ENCODE peak calls at places on chromosomes 5 and 9, in nine cellular contexts. One of them, this sample, is unnamed.

GRCh38 chr5:96226941-96227552 is 206.0 kb downstream of the PCSK1 start:
- DNase-seq in left ventricle myocardium inferior: peak; percentile 21
- DNase-seq in tibial nerve: no peak
- DNase-seq in pancreas: no peak
- DNase-seq in colonic mucosa: no peak
- DNase-seq in BE2C: no peak
- DNase-seq in WERI-Rb-1: no peak
- DNase-seq in fibroblast of lung: peak; percentile 93
- DNase-seq in PC-9: peak; percentile 51
- DNase-seq in this sample: no peak

GRCh38 chr5:132586063-132586462 is 29.3 kb downstream of the RAD50 start:
- DNase-seq in left ventricle myocardium inferior: no peak
- DNase-seq in tibial nerve: no peak
- DNase-seq in pancreas: no peak
- DNase-seq in colonic mucosa: no peak
- DNase-seq in BE2C: no peak
- DNase-seq in WERI-Rb-1: no peak
- DNase-seq in fibroblast of lung: no peak
- DNase-seq in PC-9: no peak
- DNase-seq in this sample: no peak

GRCh38 chr5:126998895-126999570 is 31.3 kb downstream of the MARCHF3 start:
- DNase-seq in left ventricle myocardium inferior: no peak
- DNase-seq in tibial nerve: no peak
- DNase-seq in pancreas: no peak
- DNase-seq in colonic mucosa: no peak
- DNase-seq in BE2C: peak; percentile 80
- DNase-seq in WERI-Rb-1: no peak
- DNase-seq in fibroblast of lung: no peak
- DNase-seq in PC-9: no peak
- DNase-seq in this sample: no peak

GRCh38 chr9:114484215-114484853 is 20.9 kb downstream of the WHRN start:
- DNase-seq in left ventricle myocardium inferior: no peak
- DNase-seq in tibial nerve: no peak
- DNase-seq in pancreas: no peak
- DNase-seq in colonic mucosa: no peak
- DNase-seq in BE2C: no peak
- DNase-seq in WERI-Rb-1: no peak
- DNase-seq in fibroblast of lung: no peak
- DNase-seq in PC-9: no peak
- DNase-seq in this sample: no peak

GRCh38 chr5:54518146-54519082 is 855 bp downstream of the SNX18 start:
- DNase-seq in left ventricle myocardium inferior: peak; percentile 69
- DNase-seq in tibial nerve: peak; percentile 30
- DNase-seq in pancreas: peak; percentile 74
- DNase-seq in colonic mucosa: peak; percentile 40
- DNase-seq in BE2C: peak; percentile 70
- DNase-seq in WERI-Rb-1: peak; percentile 44
- DNase-seq in fibroblast of lung: no peak
- DNase-seq in PC-9: no peak
- DNase-seq in this sample: peak; percentile 49

GRCh38 chr5:7754997-7755596 is 95.8 kb downstream of the CFAP90 start:
- DNase-seq in left ventricle myocardium inferior: no peak
- DNase-seq in tibial nerve: no peak
- DNase-seq in pancreas: peak; percentile 57
- DNase-seq in colonic mucosa: peak; percentile 57
- DNase-seq in BE2C: peak; percentile 76
- DNase-seq in WERI-Rb-1: peak; percentile 87
- DNase-seq in fibroblast of lung: peak; percentile 2
- DNase-seq in PC-9: peak; percentile 55
- DNase-seq in this sample: peak; percentile 60

GRCh38 chr5:74538206-74538661 is 102.3 kb downstream of the ENC1 start:
- DNase-seq in left ventricle myocardium inferior: peak; percentile 72
- DNase-seq in tibial nerve: peak; percentile 42
- DNase-seq in pancreas: peak; percentile 24
- DNase-seq in colonic mucosa: peak; percentile 21
- DNase-seq in BE2C: no peak
- DNase-seq in WERI-Rb-1: no peak
- DNase-seq in fibroblast of lung: peak; percentile 99
- DNase-seq in PC-9: peak; percentile 99
- DNase-seq in this sample: no peak

GRCh38 chr9:112174965-112175795 is at the start of gene SUSD1:
- DNase-seq in left ventricle myocardium inferior: peak; percentile 58
- DNase-seq in tibial nerve: no peak
- DNase-seq in pancreas: peak; percentile 33
- DNase-seq in colonic mucosa: peak; percentile 56
- DNase-seq in BE2C: peak; percentile 55
- DNase-seq in WERI-Rb-1: peak; percentile 71
- DNase-seq in fibroblast of lung: peak; percentile 17
- DNase-seq in PC-9: no peak
- DNase-seq in this sample: peak; percentile 43

GRCh38 chr9:124527781-124528180 is 20.6 kb upstream of the NR5A1 start:
- DNase-seq in left ventricle myocardium inferior: no peak
- DNase-seq in tibial nerve: no peak
- DNase-seq in pancreas: no peak
- DNase-seq in colonic mucosa: no peak
- DNase-seq in BE2C: no peak
- DNase-seq in WERI-Rb-1: no peak
- DNase-seq in fibroblast of lung: peak; percentile 14
- DNase-seq in PC-9: peak; percentile 92
- DNase-seq in this sample: no peak

GRCh38 chr5:126624534-126624933 is 23.8 kb downstream of the PHAX start:
- DNase-seq in left ventricle myocardium inferior: no peak
- DNase-seq in tibial nerve: no peak
- DNase-seq in pancreas: no peak
- DNase-seq in colonic mucosa: no peak
- DNase-seq in BE2C: no peak
- DNase-seq in WERI-Rb-1: no peak
- DNase-seq in fibroblast of lung: peak; percentile 85
- DNase-seq in PC-9: peak; percentile 61
- DNase-seq in this sample: no peak

GRCh38 chr5:83488271-83488670 is 16.7 kb downstream of the VCAN start:
- DNase-seq in left ventricle myocardium inferior: no peak
- DNase-seq in tibial nerve: no peak
- DNase-seq in pancreas: no peak
- DNase-seq in colonic mucosa: no peak
- DNase-seq in BE2C: no peak
- DNase-seq in WERI-Rb-1: peak; percentile 14
- DNase-seq in fibroblast of lung: peak; percentile 59
- DNase-seq in PC-9: no peak
- DNase-seq in this sample: no peak

GRCh38 chr5:100900142-100900795 is 2.8 kb downstream of the ST8SIA4 start:
- DNase-seq in left ventricle myocardium inferior: peak; percentile 26
- DNase-seq in tibial nerve: no peak
- DNase-seq in pancreas: no peak
- DNase-seq in colonic mucosa: peak; percentile 27
- DNase-seq in BE2C: peak; percentile 47
- DNase-seq in WERI-Rb-1: peak; percentile 51
- DNase-seq in fibroblast of lung: peak; percentile 53
- DNase-seq in PC-9: no peak
- DNase-seq in this sample: peak; percentile 26

GRCh38 chr5:32339198-32339597 is 26.5 kb upstream of the MTMR12 start:
- DNase-seq in left ventricle myocardium inferior: no peak
- DNase-seq in tibial nerve: no peak
- DNase-seq in pancreas: no peak
- DNase-seq in colonic mucosa: no peak
- DNase-seq in BE2C: no peak
- DNase-seq in WERI-Rb-1: no peak
- DNase-seq in fibroblast of lung: peak; percentile 14
- DNase-seq in PC-9: no peak
- DNase-seq in this sample: no peak

GRCh38 chr5:124660229-124661093 is 86.0 kb downstream of the ZNF608 start:
- DNase-seq in left ventricle myocardium inferior: no peak
- DNase-seq in tibial nerve: no peak
- DNase-seq in pancreas: peak; percentile 60
- DNase-seq in colonic mucosa: no peak
- DNase-seq in BE2C: no peak
- DNase-seq in WERI-Rb-1: no peak
- DNase-seq in fibroblast of lung: peak; percentile 65
- DNase-seq in PC-9: peak; percentile 91
- DNase-seq in this sample: no peak

GRCh38 chr5:124661317-124662141 is 84.9 kb downstream of the ZNF608 start:
- DNase-seq in left ventricle myocardium inferior: no peak
- DNase-seq in tibial nerve: no peak
- DNase-seq in pancreas: peak; percentile 36
- DNase-seq in colonic mucosa: peak; percentile 57
- DNase-seq in BE2C: peak; percentile 28
- DNase-seq in WERI-Rb-1: peak; percentile 44
- DNase-seq in fibroblast of lung: peak; percentile 67
- DNase-seq in PC-9: peak; percentile 98
- DNase-seq in this sample: no peak

GRCh38 chr5:124658867-124659557 is 87.4 kb downstream of the ZNF608 start:
- DNase-seq in left ventricle myocardium inferior: no peak
- DNase-seq in tibial nerve: no peak
- DNase-seq in pancreas: no peak
- DNase-seq in colonic mucosa: no peak
- DNase-seq in BE2C: peak; percentile 37
- DNase-seq in WERI-Rb-1: no peak
- DNase-seq in fibroblast of lung: no peak
- DNase-seq in PC-9: no peak
- DNase-seq in this sample: no peak

GRCh38 chr5:124662261-124662781 is 84.1 kb downstream of the ZNF608 start:
- DNase-seq in left ventricle myocardium inferior: no peak
- DNase-seq in tibial nerve: no peak
- DNase-seq in pancreas: no peak
- DNase-seq in colonic mucosa: peak; percentile 56
- DNase-seq in BE2C: no peak
- DNase-seq in WERI-Rb-1: peak; percentile 77
- DNase-seq in fibroblast of lung: no peak
- DNase-seq in PC-9: peak; percentile 44
- DNase-seq in this sample: no peak

DNA sequence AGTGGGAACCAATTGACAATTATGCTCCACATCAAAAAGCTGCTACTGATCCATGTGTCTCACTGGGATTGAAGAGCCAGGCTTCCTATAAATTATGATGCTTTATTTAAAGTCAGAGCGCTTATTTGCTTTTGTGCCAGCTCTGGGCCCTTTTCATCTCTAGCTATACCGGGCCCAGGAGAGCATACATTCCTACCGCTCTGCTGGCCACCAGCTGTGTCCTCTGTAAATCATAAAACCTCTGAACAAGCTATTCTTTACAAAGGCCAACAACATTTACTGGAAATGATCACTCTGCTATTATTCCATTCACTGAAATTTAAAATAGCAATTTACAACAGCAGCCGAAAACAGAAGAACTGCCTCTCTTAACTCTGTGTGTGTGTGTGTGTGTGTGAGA is 86.6 kb downstream of the ZNF608 start:
- DNase-seq in left ventricle myocardium inferior: no peak
- DNase-seq in tibial nerve: no peak
- DNase-seq in pancreas: no peak
- DNase-seq in colonic mucosa: no peak
- DNase-seq in BE2C: no peak
- DNase-seq in WERI-Rb-1: no peak
- DNase-seq in fibroblast of lung: no peak
- DNase-seq in PC-9: no peak
- DNase-seq in this sample: no peak
- TF ChIP-seq CTCF in left ventricle myocardium inferior: no peak
- TF ChIP-seq CTCF in tibial nerve: no peak
- TF ChIP-seq CTCF in pancreas: no peak
- TF ChIP-seq CTCF in colonic mucosa: no peak
- TF ChIP-seq CTCF in BE2C: no peak
- TF ChIP-seq CTCF in WERI-Rb-1: no peak
- TF ChIP-seq CTCF in fibroblast of lung: no peak
- TF ChIP-seq CTCF in PC-9: no peak
- TF ChIP-seq CTCF in this sample: no peak

GRCh38 chr9:12904261-12905000 is 129.6 kb downstream of the LURAP1L start:
- DNase-seq in left ventricle myocardium inferior: no peak
- DNase-seq in tibial nerve: no peak
- DNase-seq in pancreas: no peak
- DNase-seq in colonic mucosa: no peak
- DNase-seq in BE2C: no peak
- DNase-seq in WERI-Rb-1: no peak
- DNase-seq in fibroblast of lung: no peak
- DNase-seq in PC-9: no peak
- DNase-seq in this sample: no peak
- H3K27me3 ChIP-seq in left ventricle myocardium inferior: no peaks in the 10 kb centered on the region
- H3K27me3 ChIP-seq in tibial nerve: no peaks in the 10 kb centered on the region
- H3K27me3 ChIP-seq in pancreas: no peaks in the 10 kb centered on the region
- H3K27me3 ChIP-seq in colonic mucosa: no peaks in the 10 kb centered on the region
- H3K27me3 ChIP-seq in BE2C: no peaks in the 10 kb centered on the region
- H3K27me3 ChIP-seq in WERI-Rb-1: no peaks in the 10 kb centered on the region
- H3K27me3 ChIP-seq in fibroblast of lung: no peaks in the 10 kb centered on the region
- H3K27me3 ChIP-seq in PC-9: no peaks in the 10 kb centered on the region
- H3K27me3 ChIP-seq in this sample: no peaks in the 10 kb centered on the region

GRCh38 chr5:62600560-62601252 is 22.1 kb downstream of the LRRC70 start:
- DNase-seq in left ventricle myocardium inferior: no peak
- DNase-seq in tibial nerve: no peak
- DNase-seq in pancreas: no peak
- DNase-seq in colonic mucosa: no peak
- DNase-seq in BE2C: no peak
- DNase-seq in WERI-Rb-1: no peak
- DNase-seq in fibroblast of lung: no peak
- DNase-seq in PC-9: peak; percentile 66
- DNase-seq in this sample: no peak
- H3K4me3 ChIP-seq in left ventricle myocardium inferior: no peak overlapping the region
- H3K4me3 ChIP-seq in tibial nerve: no peak overlapping the region
- H3K4me3 ChIP-seq in pancreas: no peak overlapping the region
- H3K4me3 ChIP-seq in colonic mucosa: no peak overlapping the region
- H3K4me3 ChIP-seq in BE2C: no peak overlapping the region
- H3K4me3 ChIP-seq in WERI-Rb-1: no peak overlapping the region
- H3K4me3 ChIP-seq in fibroblast of lung: no peak overlapping the region
- H3K4me3 ChIP-seq in PC-9: no peak overlapping the region
- H3K4me3 ChIP-seq in this sample: no peak overlapping the region

DNA sequence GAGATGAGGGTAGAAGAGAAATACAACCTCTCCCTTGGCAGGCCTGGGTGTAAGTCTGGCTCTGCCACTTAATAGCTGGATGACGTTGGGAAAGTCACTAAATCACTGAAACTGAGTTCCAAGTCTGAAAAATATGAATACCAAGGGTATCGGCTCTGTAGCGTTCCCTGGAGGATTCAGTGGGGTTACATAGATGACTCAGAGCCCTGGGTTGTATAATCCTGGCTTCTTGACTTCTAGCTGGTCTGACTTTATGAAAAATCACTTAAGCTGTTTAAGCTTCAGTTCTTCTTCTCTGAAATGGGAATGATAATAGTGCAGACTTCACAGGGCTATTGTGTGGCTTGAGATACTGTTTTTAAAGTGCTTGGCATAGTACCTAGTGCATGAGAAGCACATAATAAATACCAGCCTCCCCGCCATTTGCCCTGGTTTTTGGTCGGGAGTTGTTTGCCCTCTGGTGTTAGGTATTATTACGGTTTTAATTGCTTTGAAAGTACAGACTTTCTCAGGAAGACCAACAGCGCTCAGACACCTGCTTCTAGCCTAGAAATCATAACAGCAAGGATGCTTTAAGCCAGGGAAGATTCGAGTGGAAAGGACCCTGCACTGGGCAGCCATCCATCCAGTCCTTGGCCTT is 43.0 kb downstream of the CYFIP2 start:
- DNase-seq in left ventricle myocardium inferior: no peak
- DNase-seq in tibial nerve: no peak
- DNase-seq in pancreas: no peak
- DNase-seq in colonic mucosa: no peak
- DNase-seq in BE2C: no peak
- DNase-seq in WERI-Rb-1: no peak
- DNase-seq in fibroblast of lung: no peak
- DNase-seq in PC-9: no peak
- DNase-seq in this sample: no peak
- TF ChIP-seq CTCF in left ventricle myocardium inferior: peak; percentile 43
- TF ChIP-seq CTCF in tibial nerve: no peak
- TF ChIP-seq CTCF in pancreas: no peak
- TF ChIP-seq CTCF in colonic mucosa: no peak
- TF ChIP-seq CTCF in BE2C: no peak
- TF ChIP-seq CTCF in WERI-Rb-1: no peak
- TF ChIP-seq CTCF in fibroblast of lung: no peak
- TF ChIP-seq CTCF in PC-9: peak; percentile 23
- TF ChIP-seq CTCF in this sample: no peak

GRCh38 chr5:157719231-157719630 is 12.0 kb upstream of the THG1L start:
- DNase-seq in left ventricle myocardium inferior: no peak
- DNase-seq in tibial nerve: no peak
- DNase-seq in pancreas: no peak
- DNase-seq in colonic mucosa: no peak
- DNase-seq in BE2C: no peak
- DNase-seq in WERI-Rb-1: no peak
- DNase-seq in fibroblast of lung: no peak
- DNase-seq in PC-9: no peak
- DNase-seq in this sample: no peak
- H3K27me3 ChIP-seq in left ventricle myocardium inferior: no peaks in the 10 kb centered on the region
- H3K27me3 ChIP-seq in tibial nerve: no peaks in the 10 kb centered on the region
- H3K27me3 ChIP-seq in pancreas: no peaks in the 10 kb centered on the region
- H3K27me3 ChIP-seq in colonic mucosa: no peaks in the 10 kb centered on the region
- H3K27me3 ChIP-seq in BE2C: no peaks in the 10 kb centered on the region
- H3K27me3 ChIP-seq in WERI-Rb-1: no peaks in the 10 kb centered on the region
- H3K27me3 ChIP-seq in fibroblast of lung: no peaks in the 10 kb centered on the region
- H3K27me3 ChIP-seq in PC-9: no peaks in the 10 kb centered on the region
- H3K27me3 ChIP-seq in this sample: no peaks in the 10 kb centered on the region